ENCODE peak calls at places on chromosomes 7 and 10, in six cellular contexts. P is SW480, L is progenitor cell of endocrine pancreas, S is HuH-7.5, J is GM13976, C is caudate nucleus. Y is an unnamed sample.

GRCh38 chr10:480928-481551 is 208.4 kb downstream of the DIP2C start:
- DNase-seq in P (no peak), L (no peak), J (no peak), S (no peak), C (no peak), Y (no peak)

GRCh38 chr7:18976715-18977466 is 140.5 kb downstream of the TWIST1 start:
- DNase-seq in C (no peak), P (no peak), L (no peak), J (no peak), S (no peak), Y (no peak)

GRCh38 chr7:100965051-100965722 is 4.2 kb upstream of the MUC12 start:
- DNase-seq in L (no peak), J (peak; percentile 55), S (no peak), C (no peak), P (no peak), Y (no peak)

GRCh38 chr10:110481948-110482347 is 15.8 kb upstream of the DUSP5 start:
- DNase-seq in S (no peak), L (no peak), J (no peak), C (no peak), P (peak; percentile 87), Y (no peak)

GRCh38 chr10:131749767-131750142 is 151.1 kb upstream of the PPP2R2D start:
- DNase-seq in P (no peak), J (no peak), C (no peak), L (no peak), S (no peak), Y (no peak)

GRCh38 chr7:74475243-74475986 is 21.7 kb downstream of the GTF2IRD1 start:
- DNase-seq in L (no peak), S (no peak), C (no peak), J (no peak), P (peak; percentile 99), Y (no peak)

GRCh38 chr7:51233375-51233774 is 83.2 kb downstream of the COBL start:
- DNase-seq in C (no peak), P (no peak), L (no peak), J (no peak), S (no peak), Y (no peak)

GRCh38 chr10:91511549-91512330 is 101.6 kb downstream of the HECTD2 start:
- DNase-seq in L (no peak), P (no peak), S (no peak), J (no peak), C (no peak), Y (no peak)

GRCh38 chr10:59395984-59396383 is 33.6 kb upstream of the FAM13C start:
- DNase-seq in S (no peak), C (no peak), J (no peak), P (no peak), L (no peak), Y (no peak)

GRCh38 chr10:38143587-38143986 is 49.5 kb downstream of the ZNF37A start:
- DNase-seq in C (no peak), J (no peak), S (no peak), P (no peak), L (no peak), Y (no peak)

GRCh38 chr10:132418520-132419416 is 21.8 kb downstream of the PWWP2B start:
- DNase-seq in P (peak; percentile 71), C (no peak), L (peak; percentile 35), J (no peak), S (peak; percentile 55), Y (peak; percentile 80)

GRCh38 chr10:133131754-133132710 is 28.0 kb upstream of the KNDC1 start:
- DNase-seq in L (no peak), P (no peak), J (no peak), S (no peak), C (no peak), Y (no peak)

GRCh38 chr7:76302299-76303056 is at the start of gene HSPB1:
- DNase-seq in P (peak; percentile 91), C (peak; percentile 66), S (peak; percentile 66), L (no peak), J (peak; percentile 96), Y (no peak)

GRCh38 chr10:70425096-70425495 is 16.4 kb downstream of the NODAL start:
- DNase-seq in C (no peak), S (no peak), P (no peak), L (no peak), J (no peak), Y (no peak)

GRCh38 chr7:106317971-106318370 is 33.2 kb upstream of the NAMPT start:
- DNase-seq in S (no peak), P (no peak), C (no peak), J (no peak), L (no peak), Y (no peak)

GRCh38 chr7:45259227-45259596 is 101.6 kb downstream of the RAMP3 start:
- DNase-seq in P (no peak), J (no peak), S (no peak), C (no peak), L (no peak), Y (no peak)

GRCh38 chr10:1064172-1064571 is 8.0 kb downstream of the WDR37 start:
- DNase-seq in P (no peak), L (no peak), J (no peak), S (no peak), C (no peak), Y (no peak)